ENCODE peak calls at places on chromosomes 1 and 21, in seven cellular contexts. One of them, this sample, is unnamed.

GRCh38 chr1:196655037-196655436 is 3.2 kb downstream of the CFH start:
- DNase-seq in WTC11: no peak
- DNase-seq in adrenal gland: no peak
- DNase-seq in fibroblast of lung: no peak
- DNase-seq in osteocyte: no peak
- DNase-seq in stomach: no peak
- DNase-seq in brain microvascular endothelial cell: no peak
- DNase-seq in this sample: no peak

GRCh38 chr1:210477328-210477924 is 148.7 kb downstream of the HHAT start:
- DNase-seq in adrenal gland: no peak
- DNase-seq in stomach: no peak
- DNase-seq in osteocyte: no peak
- DNase-seq in brain microvascular endothelial cell: no peak
- DNase-seq in fibroblast of lung: no peak
- DNase-seq in WTC11: no peak
- DNase-seq in this sample: no peak

GRCh38 chr21:19981938-19982337 is 1016.3 kb upstream of the NCAM2 start:
- DNase-seq in osteocyte: no peak
- DNase-seq in stomach: no peak
- DNase-seq in fibroblast of lung: no peak
- DNase-seq in WTC11: no peak
- DNase-seq in adrenal gland: no peak
- DNase-seq in brain microvascular endothelial cell: no peak
- DNase-seq in this sample: no peak

GRCh38 chr1:172373864-172374263 is 46.6 kb upstream of the C1orf105 start:
- DNase-seq in adrenal gland: no peak
- DNase-seq in brain microvascular endothelial cell: peak; percentile 32
- DNase-seq in stomach: no peak
- DNase-seq in fibroblast of lung: peak; percentile 34
- DNase-seq in WTC11: no peak
- DNase-seq in osteocyte: no peak
- DNase-seq in this sample: no peak

GRCh38 chr21:43939443-43940328 is 72.4 kb upstream of the TRAPPC10 start:
- DNase-seq in brain microvascular endothelial cell: no peak
- DNase-seq in WTC11: no peak
- DNase-seq in fibroblast of lung: no peak
- DNase-seq in stomach: no peak
- DNase-seq in osteocyte: no peak
- DNase-seq in adrenal gland: no peak
- DNase-seq in this sample: no peak

GRCh38 chr1:93661829-93662474 is 19.7 kb downstream of the BCAR3 start:
- DNase-seq in WTC11: no peak
- DNase-seq in adrenal gland: no peak
- DNase-seq in brain microvascular endothelial cell: peak; percentile 75
- DNase-seq in stomach: no peak
- DNase-seq in fibroblast of lung: peak; percentile 88
- DNase-seq in osteocyte: no peak
- DNase-seq in this sample: peak; percentile 34

GRCh38 chr1:105087496-105087895 is 1337.8 kb downstream of the AMY1C start:
- DNase-seq in brain microvascular endothelial cell: no peak
- DNase-seq in fibroblast of lung: no peak
- DNase-seq in WTC11: no peak
- DNase-seq in adrenal gland: no peak
- DNase-seq in osteocyte: no peak
- DNase-seq in stomach: no peak
- DNase-seq in this sample: no peak

GRCh38 chr1:115317101-115318012 is 20.7 kb downstream of the NGF start:
- DNase-seq in WTC11: no peak
- DNase-seq in brain microvascular endothelial cell: no peak
- DNase-seq in osteocyte: no peak
- DNase-seq in adrenal gland: no peak
- DNase-seq in fibroblast of lung: no peak
- DNase-seq in stomach: peak; percentile 74
- DNase-seq in this sample: no peak

GRCh38 chr1:53341961-53342707 is 14.3 kb upstream of the LRP8 start:
- DNase-seq in fibroblast of lung: no peak
- DNase-seq in WTC11: no peak
- DNase-seq in stomach: peak; percentile 16
- DNase-seq in adrenal gland: no peak
- DNase-seq in brain microvascular endothelial cell: no peak
- DNase-seq in osteocyte: peak; percentile 67
- DNase-seq in this sample: no peak

GRCh38 chr1:34977210-34977471 is 8.0 kb downstream of the TMEM35B start:
- DNase-seq in fibroblast of lung: no peak
- DNase-seq in stomach: no peak
- DNase-seq in brain microvascular endothelial cell: no peak
- DNase-seq in osteocyte: no peak
- DNase-seq in adrenal gland: peak; percentile 48
- DNase-seq in WTC11: no peak
- DNase-seq in this sample: no peak

GRCh38 chr1:225824522-225824921 is 14.6 kb downstream of the EPHX1 start:
- DNase-seq in brain microvascular endothelial cell: no peak
- DNase-seq in adrenal gland: peak; percentile 24
- DNase-seq in stomach: no peak
- DNase-seq in fibroblast of lung: no peak
- DNase-seq in WTC11: no peak
- DNase-seq in osteocyte: no peak
- DNase-seq in this sample: no peak

GRCh38 chr1:31524196-31524967 is 51.9 kb upstream of the TINAGL1 start:
- DNase-seq in brain microvascular endothelial cell: no peak
- DNase-seq in osteocyte: no peak
- DNase-seq in WTC11: no peak
- DNase-seq in stomach: no peak
- DNase-seq in adrenal gland: no peak
- DNase-seq in fibroblast of lung: no peak
- DNase-seq in this sample: no peak

GRCh38 chr1:233337505-233337904 is 10.0 kb downstream of the MAP3K21 start:
- DNase-seq in brain microvascular endothelial cell: no peak
- DNase-seq in fibroblast of lung: no peak
- DNase-seq in adrenal gland: no peak
- DNase-seq in WTC11: no peak
- DNase-seq in osteocyte: no peak
- DNase-seq in stomach: peak; percentile 71
- DNase-seq in this sample: no peak

GRCh38 chr1:6788946-6789345 is 3.7 kb downstream of the CAMTA1 start:
- DNase-seq in stomach: no peak
- DNase-seq in adrenal gland: no peak
- DNase-seq in brain microvascular endothelial cell: no peak
- DNase-seq in WTC11: no peak
- DNase-seq in osteocyte: no peak
- DNase-seq in fibroblast of lung: no peak
- DNase-seq in this sample: no peak

GRCh38 chr1:237186733-237187132 is 144.7 kb downstream of the RYR2 start:
- DNase-seq in adrenal gland: no peak
- DNase-seq in WTC11: no peak
- DNase-seq in brain microvascular endothelial cell: no peak
- DNase-seq in osteocyte: no peak
- DNase-seq in fibroblast of lung: no peak
- DNase-seq in stomach: no peak
- DNase-seq in this sample: no peak

GRCh38 chr1:203636306-203636705 is 9.7 kb downstream of the ATP2B4 start:
- DNase-seq in WTC11: no peak
- DNase-seq in stomach: no peak
- DNase-seq in fibroblast of lung: no peak
- DNase-seq in brain microvascular endothelial cell: no peak
- DNase-seq in osteocyte: no peak
- DNase-seq in adrenal gland: peak; percentile 39
- DNase-seq in this sample: no peak

GRCh38 chr1:64245495-64245894 is 42.1 kb downstream of the UBE2U start:
- DNase-seq in stomach: no peak
- DNase-seq in adrenal gland: no peak
- DNase-seq in WTC11: no peak
- DNase-seq in fibroblast of lung: no peak
- DNase-seq in brain microvascular endothelial cell: no peak
- DNase-seq in osteocyte: no peak
- DNase-seq in this sample: no peak

GRCh38 chr1:3711780-3712451 is 40.3 kb upstream of the CCDC27 start:
- DNase-seq in fibroblast of lung: no peak
- DNase-seq in osteocyte: no peak
- DNase-seq in adrenal gland: no peak
- DNase-seq in WTC11: no peak
- DNase-seq in brain microvascular endothelial cell: no peak
- DNase-seq in stomach: no peak
- DNase-seq in this sample: no peak

GRCh38 chr1:79974659-79975058 is 968.1 kb upstream of the ADGRL4 start:
- DNase-seq in osteocyte: no peak
- DNase-seq in stomach: no peak
- DNase-seq in WTC11: peak; percentile 21
- DNase-seq in brain microvascular endothelial cell: no peak
- DNase-seq in fibroblast of lung: no peak
- DNase-seq in adrenal gland: no peak
- DNase-seq in this sample: no peak

GRCh38 chr1:150567341-150567716 is 12.1 kb downstream of the MCL1 start:
- DNase-seq in WTC11: no peak
- DNase-seq in adrenal gland: peak; percentile 19
- DNase-seq in brain microvascular endothelial cell: no peak
- DNase-seq in fibroblast of lung: peak; percentile 78
- DNase-seq in stomach: no peak
- DNase-seq in osteocyte: no peak
- DNase-seq in this sample: peak; percentile 66

GRCh38 chr1:205748398-205749093 is 1.4 kb downstream of the NUCKS1 start:
- DNase-seq in brain microvascular endothelial cell: peak; percentile 54
- DNase-seq in osteocyte: no peak
- DNase-seq in fibroblast of lung: peak; percentile 86
- DNase-seq in adrenal gland: no peak
- DNase-seq in stomach: no peak
- DNase-seq in WTC11: no peak
- DNase-seq in this sample: no peak

GRCh38 chr21:14736162-14736561 is 190.0 kb upstream of the SAMSN1 start:
- DNase-seq in fibroblast of lung: no peak
- DNase-seq in brain microvascular endothelial cell: no peak
- DNase-seq in WTC11: no peak
- DNase-seq in osteocyte: no peak
- DNase-seq in stomach: no peak
- DNase-seq in adrenal gland: no peak
- DNase-seq in this sample: peak; percentile 9

GRCh38 chr1:227396539-227397355 is 78.5 kb upstream of the CDC42BPA start:
- DNase-seq in adrenal gland: no peak
- DNase-seq in osteocyte: no peak
- DNase-seq in brain microvascular endothelial cell: no peak
- DNase-seq in stomach: no peak
- DNase-seq in WTC11: no peak
- DNase-seq in fibroblast of lung: no peak
- DNase-seq in this sample: no peak

GRCh38 chr1:111369645-111370044 is 57.9 kb downstream of the OVGP1 start:
- DNase-seq in adrenal gland: no peak
- DNase-seq in WTC11: no peak
- DNase-seq in brain microvascular endothelial cell: no peak
- DNase-seq in stomach: peak; percentile 68
- DNase-seq in fibroblast of lung: no peak
- DNase-seq in osteocyte: no peak
- DNase-seq in this sample: no peak

GRCh38 chr1:222618880-222619321 is 1.0 kb downstream of the MIA3 start:
- DNase-seq in brain microvascular endothelial cell: no peak
- DNase-seq in osteocyte: no peak
- DNase-seq in WTC11: peak; percentile 29
- DNase-seq in stomach: no peak
- DNase-seq in fibroblast of lung: peak; percentile 35
- DNase-seq in adrenal gland: peak; percentile 38
- DNase-seq in this sample: peak; percentile 39

GRCh38 chr1:193338194-193338593 is 151.8 kb upstream of the B3GALT2 start:
- DNase-seq in fibroblast of lung: peak; percentile 26
- DNase-seq in adrenal gland: no peak
- DNase-seq in WTC11: no peak
- DNase-seq in osteocyte: no peak
- DNase-seq in brain microvascular endothelial cell: peak; percentile 8
- DNase-seq in stomach: no peak
- DNase-seq in this sample: peak; percentile 66
- TF ChIP-seq CTCF in fibroblast of lung: no peak
- TF ChIP-seq CTCF in adrenal gland: no peak
- TF ChIP-seq CTCF in WTC11: no peak
- TF ChIP-seq CTCF in osteocyte: peak; percentile 48
- TF ChIP-seq CTCF in brain microvascular endothelial cell: no peak
- TF ChIP-seq CTCF in stomach: no peak
- TF ChIP-seq CTCF in this sample: peak; percentile 20

GRCh38 chr1:56927986-56928385 is 37.8 kb downstream of the C8B start:
- DNase-seq in brain microvascular endothelial cell: no peak
- DNase-seq in adrenal gland: no peak
- DNase-seq in stomach: no peak
- DNase-seq in osteocyte: no peak
- DNase-seq in WTC11: no peak
- DNase-seq in fibroblast of lung: no peak
- DNase-seq in this sample: no peak
- TF ChIP-seq CTCF in brain microvascular endothelial cell: no peak
- TF ChIP-seq CTCF in adrenal gland: no peak
- TF ChIP-seq CTCF in stomach: no peak
- TF ChIP-seq CTCF in osteocyte: no peak
- TF ChIP-seq CTCF in WTC11: no peak
- TF ChIP-seq CTCF in fibroblast of lung: no peak
- TF ChIP-seq CTCF in this sample: no peak

DNA sequence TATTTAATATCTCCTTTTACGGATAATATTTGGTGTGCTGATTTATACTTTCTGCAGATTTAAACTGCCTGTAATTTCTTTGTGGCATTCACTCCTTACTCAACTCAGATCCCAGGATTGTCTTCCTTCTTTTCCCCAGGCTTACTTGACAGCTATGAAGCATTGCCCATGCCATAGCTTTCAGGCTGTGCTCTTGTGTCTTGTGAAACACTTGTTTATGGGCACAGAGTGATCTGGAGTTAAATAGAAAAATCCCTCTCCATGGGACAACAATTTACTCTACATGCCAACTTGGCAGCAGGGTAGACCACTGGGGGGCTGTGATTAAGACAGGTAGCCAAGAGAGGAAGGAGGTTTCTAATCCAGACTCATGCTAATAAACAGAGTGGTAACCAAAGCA is 57.4 kb downstream of the PPP1R12B start:
- DNase-seq in adrenal gland: peak; percentile 28
- DNase-seq in osteocyte: no peak
- DNase-seq in WTC11: no peak
- DNase-seq in brain microvascular endothelial cell: no peak
- DNase-seq in fibroblast of lung: no peak
- DNase-seq in stomach: no peak
- DNase-seq in this sample: no peak
- TF ChIP-seq CTCF in adrenal gland: no peak
- TF ChIP-seq CTCF in osteocyte: no peak
- TF ChIP-seq CTCF in WTC11: no peak
- TF ChIP-seq CTCF in brain microvascular endothelial cell: no peak
- TF ChIP-seq CTCF in fibroblast of lung: no peak
- TF ChIP-seq CTCF in stomach: no peak
- TF ChIP-seq CTCF in this sample: no peak

DNA sequence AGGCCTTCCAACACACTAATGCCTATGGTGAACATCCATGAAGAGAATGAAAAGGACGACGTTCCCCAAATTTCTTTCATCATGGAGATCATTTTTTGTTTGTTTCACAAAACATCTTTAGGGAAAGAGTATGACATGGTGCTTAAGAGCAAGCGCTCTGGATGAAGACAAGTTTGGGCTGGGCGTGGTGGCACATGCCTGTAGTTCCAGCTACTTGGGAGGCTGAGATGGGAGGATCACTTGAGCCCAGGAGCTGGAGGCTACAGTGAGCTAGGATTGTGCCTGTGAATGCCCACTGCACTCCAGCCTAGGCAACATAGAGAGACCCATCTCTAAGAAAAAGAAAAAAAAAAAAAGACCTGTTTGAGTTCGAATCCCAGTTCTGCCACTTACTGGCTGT is 253.1 kb downstream of the PTPRU start:
- DNase-seq in adrenal gland: no peak
- DNase-seq in osteocyte: peak; percentile 69
- DNase-seq in WTC11: no peak
- DNase-seq in stomach: no peak
- DNase-seq in brain microvascular endothelial cell: no peak
- DNase-seq in fibroblast of lung: no peak
- DNase-seq in this sample: no peak
- TF ChIP-seq CTCF in adrenal gland: no peak
- TF ChIP-seq CTCF in osteocyte: no peak
- TF ChIP-seq CTCF in WTC11: no peak
- TF ChIP-seq CTCF in stomach: no peak
- TF ChIP-seq CTCF in brain microvascular endothelial cell: no peak
- TF ChIP-seq CTCF in fibroblast of lung: no peak
- TF ChIP-seq CTCF in this sample: no peak

This sample was measured in GM13977.